ENCODE peak calls at places on chromosomes 11 and 22, in seven cellular contexts. N is progenitor cell of endocrine pancreas; J is LoVo; A is CMK; M is activated CD4-positive, alpha-beta T cell treated with anti-CD3 and anti-CD28 coated beads for 1 hour; G is stimulated activated CD4-positive, alpha-beta T cell treated with anti-CD3 and anti-CD28 coated beads, Interleukin-1b, Interleukin-23, amount 100 ng/mL, for 24 hours; I is fibroblast of mammary gland. Y is an unnamed sample.

GRCh38 chr11:72548481-72548880 is 114.2 kb upstream of the CLPB start:
- DNase-seq in I (peak; percentile 39), M (no peak), G (no peak), N (no peak), J (no peak), A (no peak), Y (no peak)

GRCh38 chr11:14539867-14540475 is 19.8 kb upstream of the PSMA1 start:
- DNase-seq in G (no peak), J (no peak), M (no peak), N (no peak), I (no peak), A (no peak), Y (no peak)

GRCh38 chr22:49953027-49953679 is 7.4 kb upstream of the PIM3 start:
- DNase-seq in M (no peak), N (no peak), A (no peak), I (no peak), J (no peak), G (no peak), Y (no peak)

GRCh38 chr11:125451400-125452124 is 44.5 kb downstream of the FEZ1 start:
- DNase-seq in A (no peak), G (no peak), J (no peak), N (peak; percentile 28), I (no peak), M (no peak), Y (no peak)

GRCh38 chr11:87722756-87723599 is 452.3 kb downstream of the RAB38 start:
- DNase-seq in J (no peak), N (no peak), M (no peak), G (no peak), I (peak; percentile 23), A (no peak), Y (no peak)

GRCh38 chr11:6210274-6210955 is 5.1 kb downstream of the C11orf42 start:
- DNase-seq in A (no peak), I (no peak), J (no peak), G (no peak), N (no peak), M (no peak), Y (no peak)

GRCh38 chr11:80873309-80873999 is 1432.6 kb upstream of the TENM4 start:
- DNase-seq in G (no peak), I (peak; percentile 34), A (no peak), N (no peak), J (peak; percentile 67), M (no peak), Y (no peak)

GRCh38 chr11:123145220-123145619 is 49.8 kb downstream of the CLMP start:
- DNase-seq in N (no peak), J (peak; percentile 71), A (no peak), G (no peak), I (peak; percentile 98), M (no peak), Y (no peak)

GRCh38 chr22:25487508-25487907 is 77.0 kb upstream of the GRK3 start:
- DNase-seq in I (no peak), J (no peak), G (no peak), N (no peak), A (no peak), M (no peak), Y (no peak)

GRCh38 chr11:48063424-48063978 is 83.1 kb downstream of the PTPRJ start:
- DNase-seq in G (no peak), N (no peak), M (no peak), A (no peak), I (peak; percentile 95), J (no peak), Y (no peak)

GRCh38 chr22:39212721-39213376 is 31.9 kb downstream of the PDGFB start:
- DNase-seq in J (peak; percentile 77), I (peak; percentile 42), G (no peak), M (no peak), A (no peak), N (no peak), Y (no peak)

GRCh38 chr11:85822814-85823213 is 11.9 kb upstream of the SYTL2 start:
- DNase-seq in N (no peak), G (no peak), I (peak; percentile 86), M (no peak), A (no peak), J (no peak), Y (no peak)

GRCh38 chr11:293852-294661 is 5.1 kb downstream of the PGGHG start:
- DNase-seq in A (no peak), I (no peak), M (peak; percentile 13), N (no peak), J (no peak), G (no peak), Y (no peak)

GRCh38 chr11:73170140-73170539 is 28.0 kb upstream of the FCHSD2 start:
- DNase-seq in G (no peak), M (no peak), A (no peak), N (no peak), I (no peak), J (no peak), Y (no peak)

GRCh38 chr11:92702771-92703170 is 266.7 kb upstream of the MTNR1B start:
- DNase-seq in M (no peak), J (no peak), G (no peak), N (no peak), A (no peak), I (peak; percentile 70), Y (no peak)

GRCh38 chr11:14306481-14306880 is 52.5 kb downstream of the RRAS2 start:
- DNase-seq in A (no peak), N (no peak), J (no peak), I (no peak), M (no peak), G (no peak), Y (no peak)

GRCh38 chr11:71474771-71475483 is 21.9 kb downstream of the NADSYN1 start:
- DNase-seq in N (no peak), M (no peak), A (no peak), G (no peak), J (no peak), I (no peak), Y (no peak)

GRCh38 chr11:90722552-90723190 is 499.8 kb upstream of the CHORDC1 start:
- DNase-seq in N (no peak), J (no peak), I (no peak), G (no peak), A (no peak), M (no peak), Y (no peak)

GRCh38 chr11:35045219-35045819 is 93.7 kb upstream of the CD44 start:
- DNase-seq in G (no peak), M (peak; percentile 65), I (no peak), A (peak; percentile 58), N (no peak), J (no peak), Y (peak; percentile 78)

GRCh38 chr22:39514373-39514973 is 5.9 kb upstream of the ATF4 start:
- DNase-seq in I (peak; percentile 44), G (no peak), A (no peak), J (no peak), N (no peak), M (no peak), Y (no peak)

GRCh38 chr22:47540011-47540410 is 777.6 kb downstream of the TBC1D22A start:
- DNase-seq in A (no peak), I (no peak), G (no peak), M (no peak), J (no peak), N (no peak), Y (no peak)

GRCh38 chr11:61602775-61603569 is 22.1 kb upstream of the SYT7 start:
- DNase-seq in A (no peak), G (no peak), M (no peak), N (no peak), I (peak; percentile 99), J (no peak), Y (no peak)

GRCh38 chr22:44620129-44620840 is 81.7 kb upstream of the PRR5 start:
- DNase-seq in M (peak; percentile 71), N (no peak), I (peak; percentile 55), G (peak; percentile 14), J (no peak), A (peak; percentile 85), Y (peak; percentile 84)

GRCh38 chr11:27381238-27381666 is 18.2 kb upstream of the CCDC34 start:
- DNase-seq in G (no peak), I (no peak), A (no peak), M (no peak), N (no peak), J (no peak), Y (no peak)